ENCODE peak calls at places on chromosome X, in nine cellular contexts. F is T-helper 9 cell; C is left lung; Z is stimulated activated CD8-positive, alpha-beta memory T cell treated with anti-CD3 and anti-CD28 coated beads, Interleukin-4, amount 100 ng/mL, for 4 hours; B is KG1; V is small intestine; G is IMR-90; T is left ventricle myocardium inferior; U is iPS-NIHi11. Y is an unnamed sample.

GRCh38 chrX:107450823-107451509 is 1.5 kb downstream of the FRMPD3 start:
- DNase-seq in F (no peak), C (no peak), Z (no peak), B (no peak), V (no peak), G (no peak), T (no peak), U (peak), Y (no peak)

GRCh38 chrX:151737494-151737893 is 2.9 kb downstream of the CNGA2 start:
- DNase-seq in F (no peak), C (no peak), Z (no peak), B (no peak), V (no peak), G (no peak), T (no peak), U (no peak), Y (no peak)

GRCh38 chrX:9467181-9467580 is 2.3 kb downstream of the TBL1X start:
- DNase-seq in F (no peak), C (no peak), Z (no peak), B (no peak), V (no peak), G (no peak), T (no peak), U (no peak), Y (no peak)

GRCh38 chrX:2576793-2577192 is 76.0 kb upstream of the DHRSX start:
- DNase-seq in F (no peak), C (no peak), Z (no peak), B (no peak), V (no peak), G (no peak), T (no peak), U (no peak), Y (peak)

GRCh38 chrX:107630031-107630689 is 1.9 kb downstream of the PRPS1 start:
- DNase-seq in F (no peak), C (no peak), Z (no peak), B (no peak), V (no peak), G (no peak), T (no peak), U (no peak), Y (no peak)

GRCh38 chrX:45309096-45309495 is 108.4 kb upstream of the DIPK2B start:
- DNase-seq in F (no peak), C (no peak), Z (no peak), B (no peak), V (no peak), G (peak), T (no peak), U (no peak), Y (peak)

GRCh38 chrX:150364347-150365050 is 1.4 kb downstream of the MAMLD1 start:
- DNase-seq in F (no peak), C (peak), Z (no peak), B (peak), V (peak), G (peak), T (peak), U (peak), Y (no peak)

GRCh38 chrX:68146054-68146453 is 287.2 kb downstream of the OPHN1 start:
- DNase-seq in F (no peak), C (no peak), Z (no peak), B (no peak), V (peak), G (peak), T (no peak), U (peak), Y (peak)

GRCh38 chrX:106702636-106703035 is 23.9 kb upstream of the RNF128 start:
- DNase-seq in F (no peak), C (no peak), Z (no peak), B (no peak), V (no peak), G (no peak), T (no peak), U (no peak), Y (no peak)

GRCh38 chrX:84133023-84133422 is 55.0 kb downstream of the RPS6KA6 start:
- DNase-seq in F (no peak), C (no peak), Z (no peak), B (no peak), V (no peak), G (peak), T (no peak), U (no peak), Y (peak)

GRCh38 chrX:30735839-30736238 is 82.6 kb downstream of the GK start:
- DNase-seq in F (peak), C (no peak), Z (peak), B (peak), V (peak), G (peak), T (peak), U (peak), Y (peak)

GRCh38 chrX:68045008-68045577 is 388.2 kb downstream of the OPHN1 start:
- DNase-seq in F (no peak), C (no peak), Z (no peak), B (no peak), V (no peak), G (peak), T (no peak), U (no peak), Y (no peak)

GRCh38 chrX:70505451-70505841 is 60.8 kb downstream of the DLG3 start:
- DNase-seq in F (no peak), C (no peak), Z (no peak), B (no peak), V (no peak), G (no peak), T (no peak), U (no peak), Y (no peak)

GRCh38 chrX:15607067-15607466 is 6.3 kb upstream of the ACE2 start:
- DNase-seq in F (no peak), C (no peak), Z (no peak), B (no peak), V (no peak), G (no peak), T (no peak), U (no peak), Y (no peak)

GRCh38 chrX:11791537-11791936 is 33.5 kb downstream of the MSL3 start:
- DNase-seq in F (no peak), C (no peak), Z (no peak), B (no peak), V (no peak), G (no peak), T (no peak), U (no peak), Y (no peak)

GRCh38 chrX:49858341-49858740 is 20.9 kb upstream of the USP27X start:
- DNase-seq in F (no peak), C (no peak), Z (no peak), B (no peak), V (no peak), G (no peak), T (no peak), U (no peak), Y (no peak)

GRCh38 chrX:68832101-68832416 is 3.2 kb downstream of the EFNB1 start:
- DNase-seq in F (no peak), C (no peak), Z (no peak), B (no peak), V (peak), G (peak), T (peak), U (no peak), Y (peak)

GRCh38 chrX:13266641-13267420 is 53.0 kb downstream of the ATXN3L start:
- DNase-seq in F (no peak), C (no peak), Z (no peak), B (no peak), V (no peak), G (peak), T (no peak), U (peak), Y (no peak)